ENCODE peak calls at places on chromosomes 12 and 14, in four cellular contexts. I is HCT116, K is PC-3, C is GM23248. M is an unnamed sample.

GRCh38 chr12:6236641-6236940 is 36.4 kb downstream of the CD9 start:
- DNase-seq in I (no peak), K (no peak), C (no peak), M (no peak)

GRCh38 chr12:26628234-26628633 is 204.8 kb downstream of the ITPR2 start:
- DNase-seq in I (no peak), K (peak; percentile 42), C (peak; percentile 58), M (no peak)

GRCh38 chr12:131830335-131831020 is 2.3 kb downstream of the MMP17 start:
- DNase-seq in I (peak; percentile 23), K (peak; percentile 91), C (peak; percentile 97), M (peak; percentile 83)

GRCh38 chr14:73478684-73479083 is 12.0 kb upstream of the RIOX1 start:
- DNase-seq in I (no peak), K (no peak), C (no peak), M (no peak)

GRCh38 chr12:91172051-91172450 is 10.6 kb downstream of the DCN start:
- DNase-seq in I (no peak), K (no peak), C (peak; percentile 4), M (no peak)

GRCh38 chr14:59190372-59190771 is 1.9 kb downstream of the DAAM1 start:
- DNase-seq in I (no peak), K (peak; percentile 63), C (peak; percentile 55), M (no peak)

GRCh38 chr14:54440037-54440436 is 1.1 kb downstream of the CNIH1 start:
- DNase-seq in I (no peak), K (no peak), C (peak; percentile 42), M (peak; percentile 10)

GRCh38 chr12:11635341-11635740 is 14.1 kb upstream of the ETV6 start:
- DNase-seq in I (no peak), K (peak; percentile 51), C (peak; percentile 50), M (no peak)

GRCh38 chr14:52835122-52835903 is 43.9 kb upstream of the GNPNAT1 start:
- DNase-seq in I (peak; percentile 57), K (peak; percentile 67), C (peak; percentile 93), M (peak; percentile 95)

GRCh38 chr12:100138048-100138907 is 4.4 kb downstream of the BLTP3B start:
- DNase-seq in I (no peak), K (peak; percentile 45), C (peak; percentile 52), M (peak; percentile 44)

GRCh38 chr14:96979611-96980074 is 182.5 kb downstream of the VRK1 start:
- DNase-seq in I (no peak), K (no peak), C (no peak), M (no peak)

GRCh38 chr12:106302401-106303201 is at the start of gene TCP11L2:
- DNase-seq in I (no peak), K (peak; percentile 77), C (peak; percentile 94), M (peak; percentile 82)

GRCh38 chr14:76260749-76261148 is 109.0 kb downstream of the GPATCH2L start:
- DNase-seq in I (no peak), K (no peak), C (no peak), M (no peak)

GRCh38 chr14:90742709-90743108 is 73.5 kb downstream of the TTC7B start:
- DNase-seq in I (no peak), K (no peak), C (no peak), M (no peak)

GRCh38 chr14:103820908-103821307 is 26.5 kb downstream of the PPP1R13B start:
- DNase-seq in I (no peak), K (no peak), C (no peak), M (peak; percentile 81)

GRCh38 chr14:89598548-89599186 is 181.6 kb upstream of the FOXN3 start:
- DNase-seq in I (peak; percentile 16), K (no peak), C (peak; percentile 13), M (no peak)

GRCh38 chr14:32201816-32202467 is at the start of gene RNU6-7:
- DNase-seq in I (no peak), K (no peak), C (peak; percentile 27), M (peak; percentile 75)

GRCh38 chr12:102959391-102959790 is 1.9 kb downstream of the ASCL1 start:
- DNase-seq in I (no peak), K (no peak), C (no peak), M (no peak)

GRCh38 chr14:50957296-50957695 is 13.0 kb upstream of the PYGL start:
- DNase-seq in I (no peak), K (peak; percentile 27), C (peak; percentile 52), M (peak; percentile 83)

GRCh38 chr12:9742665-9743064 is 9.8 kb upstream of the CLECL1 start:
- DNase-seq in I (no peak), K (no peak), C (no peak), M (no peak)

GRCh38 chr12:104682790-104683279 is 226.1 kb downstream of the CHST11 start:
- DNase-seq in I (no peak), K (no peak), C (no peak), M (no peak)

GRCh38 chr14:65696801-65697200 is 284.3 kb downstream of the FUT8 start:
- DNase-seq in I (no peak), K (no peak), C (peak; percentile 57), M (no peak)

GRCh38 chr12:104604995-104605675 is 148.4 kb downstream of the CHST11 start:
- DNase-seq in I (peak; percentile 13), K (no peak), C (peak; percentile 80), M (no peak)

GRCh38 chr12:106997916-106998315 is 11.0 kb upstream of the MTERF2 start:
- DNase-seq in I (no peak), K (no peak), C (no peak), M (no peak)

GRCh38 chr12:130633771-130634170 is 82.3 kb downstream of the RIMBP2 start:
- DNase-seq in I (no peak), K (peak; percentile 33), C (no peak), M (peak; percentile 63)

GRCh38 chr14:65164068-65164824 is 61.9 kb upstream of the MAX start:
- DNase-seq in I (peak; percentile 51), K (peak; percentile 79), C (peak; percentile 70), M (peak; percentile 62)

GRCh38 chr14:91032250-91032649 is 28.2 kb downstream of the RPS6KA5 start:
- DNase-seq in I (no peak), K (no peak), C (no peak), M (no peak)

GRCh38 chr14:73276836-73277235 is 39.5 kb downstream of the PAPLN start:
- DNase-seq in I (no peak), K (no peak), C (no peak), M (no peak)

GRCh38 chr12:91287753-91288152 is 105.1 kb upstream of the DCN start:
- DNase-seq in I (no peak), K (no peak), C (no peak), M (no peak)

GRCh38 chr14:94000986-94001385 is 3.9 kb downstream of the CCDC197 start:
- DNase-seq in I (no peak), K (no peak), C (peak; percentile 22), M (no peak)

GRCh38 chr14:77593501-77593911 is 22.9 kb downstream of the SPTLC2 start:
- DNase-seq in I (no peak), K (peak; percentile 82), C (peak; percentile 34), M (peak; percentile 59)
- H3K4me3 ChIP-seq in I (no peak overlapping the region), K (peak overlapping the region; percentile 42), C (no peak overlapping the region), M (no peak overlapping the region)

GRCh38 chr12:28443337-28443736 is 253.1 kb downstream of the CCDC91 start:
- DNase-seq in I (no peak), K (peak; percentile 34), C (no peak), M (no peak)

GRCh38 chr12:28446031-28446430 is 255.8 kb downstream of the CCDC91 start:
- DNase-seq in I (no peak), K (no peak), C (peak; percentile 6), M (no peak)

GRCh38 chr12:28442101-28442500 is 251.8 kb downstream of the CCDC91 start:
- DNase-seq in I (no peak), K (no peak), C (no peak), M (no peak)

GRCh38 chr12:28440209-28440608 is 250.0 kb downstream of the CCDC91 start:
- DNase-seq in I (no peak), K (no peak), C (no peak), M (no peak)
- TF ChIP-seq EZH2 in I (no peak), K (no peak), C (no peak), M (no peak)

DNA sequence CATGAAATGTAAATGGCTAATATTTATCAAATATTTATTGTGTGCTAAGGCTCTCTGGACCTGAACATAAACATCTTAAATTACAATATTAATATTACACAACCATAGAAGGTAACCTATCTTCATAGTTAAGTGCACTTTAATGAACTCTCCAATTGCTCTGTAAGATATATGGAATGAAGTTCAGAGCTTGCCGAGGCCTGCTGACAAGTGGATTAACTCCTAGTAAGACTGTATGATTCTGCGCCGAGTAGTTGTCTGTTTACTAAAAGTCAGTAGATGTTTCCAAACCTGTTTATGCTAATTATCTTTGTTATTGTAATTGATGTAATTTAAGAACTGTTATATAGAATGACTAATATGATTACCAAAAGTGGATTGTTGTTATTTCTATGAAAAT is 77.2 kb downstream of the PTPRR start:
- DNase-seq in I (no peak), K (no peak), C (no peak), M (no peak)
- H3K36me3 ChIP-seq in I (no peaks in the 10 kb centered on the region), K (no peaks in the 10 kb centered on the region), C (no peaks in the 10 kb centered on the region), M (no peaks in the 10 kb centered on the region)

GRCh38 chr12:53622724-53623123 is 3.5 kb downstream of the ATF7 start:
- DNase-seq in I (no peak), K (no peak), C (no peak), M (no peak)

GRCh38 chr12:53617700-53618099 is 8.5 kb downstream of the ATF7 start:
- DNase-seq in I (no peak), K (no peak), C (peak; percentile 5), M (no peak)

GRCh38 chr12:53616950-53617349 is 9.2 kb downstream of the ATF7 start:
- DNase-seq in I (no peak), K (no peak), C (no peak), M (no peak)

GRCh38 chr12:53613821-53614220 is 12.4 kb downstream of the ATF7 start:
- DNase-seq in I (no peak), K (no peak), C (peak; percentile 70), M (no peak)

DNA sequence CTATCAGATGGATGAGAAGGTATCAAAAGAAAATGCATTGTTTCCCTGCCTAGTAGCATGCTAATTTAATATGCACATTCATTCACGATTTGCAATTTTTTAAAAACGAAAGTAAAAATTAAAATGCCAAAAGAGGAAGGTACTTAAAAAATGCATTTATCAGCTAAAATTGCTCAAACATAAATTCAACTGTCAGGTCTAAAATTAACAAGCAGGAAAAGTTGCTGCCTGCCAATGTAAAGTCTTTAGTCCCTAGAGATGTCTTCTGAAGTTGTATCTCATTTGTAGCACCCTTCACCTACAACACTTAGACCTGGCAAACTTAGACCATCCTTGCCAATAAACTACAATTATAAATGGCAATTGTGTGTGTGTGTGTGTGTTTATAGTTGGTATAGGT is 7.8 kb downstream of the ATF7 start:
- DNase-seq in I (no peak), K (no peak), C (peak; percentile 14), M (peak; percentile 40)
- H3K4me3 ChIP-seq in I (no peak overlapping the region), K (peak overlapping the region; percentile 52), C (peak overlapping the region; percentile 65), M (peak overlapping the region; percentile 32)

GRCh38 chr12:89424394-89424793 is 72.1 kb upstream of the DUSP6 start:
- DNase-seq in I (no peak), K (no peak), C (no peak), M (no peak)

GRCh38 chr12:89421093-89421835 is 69.0 kb upstream of the DUSP6 start:
- DNase-seq in I (no peak), K (no peak), C (no peak), M (peak; percentile 39)

GRCh38 chr12:89427508-89428156 is 75.3 kb upstream of the DUSP6 start:
- DNase-seq in I (no peak), K (no peak), C (peak; percentile 36), M (no peak)

GRCh38 chr12:89429539-89429938 is 77.2 kb upstream of the DUSP6 start:
- DNase-seq in I (no peak), K (no peak), C (no peak), M (no peak)

GRCh38 chr12:89424846-89425245 is 72.5 kb upstream of the DUSP6 start:
- DNase-seq in I (no peak), K (no peak), C (no peak), M (no peak)
- TF ChIP-seq EZH2 in I (no peak), K (no peak), C (no peak), M (no peak)

GRCh38 chr12:22518998-22519397 is 25.3 kb downstream of the C2CD5 start:
- DNase-seq in I (no peak), K (no peak), C (peak; percentile 20), M (no peak)
- H3K36me3 ChIP-seq in I (no peaks in the 10 kb centered on the region), K (peaks cover 5% of the 10 kb centered on the region), C (peaks cover 7% of the 10 kb centered on the region), M (peaks cover 15% of the 10 kb centered on the region)

M was measured in A673.